ENCODE peak calls at places on chromosome 9, in eight cellular contexts. E, N, Z, T, D, L, R and M are unnamed samples.

GRCh38 chr9:14080940-14081621 is 232.9 kb downstream of the NFIB start:
- DNase-seq in E (no peak), N (no peak), Z (no peak), T (no peak), D (no peak), L (no peak), R (no peak), M (no peak)

GRCh38 chr9:37284631-37285030 is 137.9 kb upstream of the GRHPR start:
- DNase-seq in E (no peak), N (no peak), Z (no peak), T (no peak), D (no peak), L (no peak), R (no peak), M (no peak)

GRCh38 chr9:91162784-91163440 is 198.8 kb downstream of the AUH start:
- DNase-seq in E (peak), N (no peak), Z (no peak), T (no peak), D (no peak), L (no peak), R (peak), M (peak)

GRCh38 chr9:136021891-136022681 is 60.9 kb upstream of the UBAC1 start:
- DNase-seq in E (no peak), N (no peak), Z (no peak), T (no peak), D (no peak), L (no peak), R (no peak), M (no peak)

GRCh38 chr9:98536542-98537173 is 172.1 kb downstream of the GABBR2 start:
- DNase-seq in E (peak), N (no peak), Z (peak), T (peak), D (no peak), L (no peak), R (no peak), M (no peak)

GRCh38 chr9:134390537-134390936 is 64.3 kb downstream of the RXRA start:
- DNase-seq in E (no peak), N (no peak), Z (no peak), T (no peak), D (no peak), L (no peak), R (no peak), M (no peak)

GRCh38 chr9:136202449-136203405 is 2.2 kb downstream of the LHX3 start:
- DNase-seq in E (no peak), N (no peak), Z (no peak), T (no peak), D (no peak), L (no peak), R (no peak), M (no peak)

GRCh38 chr9:80556631-80557030 is 984.9 kb downstream of the TLE4 start:
- DNase-seq in E (no peak), N (no peak), Z (no peak), T (no peak), D (no peak), L (no peak), R (no peak), M (no peak)

GRCh38 chr9:96014078-96014477 is 138.6 kb downstream of the ERCC6L2 start:
- DNase-seq in E (no peak), N (no peak), Z (no peak), T (no peak), D (no peak), L (no peak), R (no peak), M (no peak)

GRCh38 chr9:90285946-90286345 is 356.7 kb downstream of the DIRAS2 start:
- DNase-seq in E (no peak), N (no peak), Z (no peak), T (no peak), D (no peak), L (no peak), R (no peak), M (no peak)

GRCh38 chr9:127165096-127165495 is 42.7 kb upstream of the ANGPTL2 start:
- DNase-seq in E (no peak), N (no peak), Z (no peak), T (no peak), D (no peak), L (no peak), R (no peak), M (no peak)

GRCh38 chr9:4796988-4797956 is 4.5 kb downstream of the RCL1 start:
- DNase-seq in E (peak), N (peak), Z (peak), T (peak), D (no peak), L (no peak), R (peak), M (peak)